ENCODE peak calls at places on chromosomes 7 and 10, in four cellular contexts. Q is H9, S is SK-N-DZ, N is LoVo. T is an unnamed sample.

GRCh38 chr10:70223728-70224127 is 9.5 kb downstream of the PPA1 start:
- DNase-seq in Q (no peak), S (no peak), N (no peak), T (no peak)

GRCh38 chr7:22402250-22402649 is 45.3 kb upstream of the RAPGEF5 start:
- DNase-seq in Q (no peak), S (no peak), N (no peak), T (no peak)

GRCh38 chr7:11009631-11010030 is 36.0 kb downstream of the PHF14 start:
- DNase-seq in Q (no peak), S (no peak), N (no peak), T (no peak)

GRCh38 chr10:110843031-110843430 is 28.7 kb upstream of the PDCD4 start:
- DNase-seq in Q (no peak), S (no peak), N (no peak), T (no peak)

GRCh38 chr7:74044366-74045350 is 16.7 kb downstream of the ELN start:
- DNase-seq in Q (no peak), S (peak), N (no peak), T (no peak)

GRCh38 chr7:2560175-2560695 is 1.5 kb downstream of the IQCE start:
- DNase-seq in Q (no peak), S (no peak), N (peak), T (no peak)

GRCh38 chr10:76299501-76299900 is 868.1 kb downstream of the LRMDA start:
- DNase-seq in Q (no peak), S (no peak), N (no peak), T (no peak)

GRCh38 chr10:53664620-53665019 is 892.0 kb upstream of the MBL2 start:
- DNase-seq in Q (no peak), S (no peak), N (peak), T (no peak)

GRCh38 chr7:32179567-32179966 is 109.4 kb upstream of the PDE1C start:
- DNase-seq in Q (no peak), S (no peak), N (no peak), T (no peak)

GRCh38 chr7:132200141-132200540 is 376.1 kb downstream of the PLXNA4 start:
- DNase-seq in Q (no peak), S (no peak), N (no peak), T (no peak)

GRCh38 chr7:128443817-128444216 is 11.9 kb upstream of the HILPDA start:
- DNase-seq in Q (no peak), S (no peak), N (no peak), T (no peak)

GRCh38 chr10:68924593-68924992 is 23.5 kb downstream of the DDX50 start:
- DNase-seq in Q (no peak), S (no peak), N (no peak), T (no peak)

T was measured in K562.